ENCODE peak calls at places on chromosomes 3 and 15, in nine cellular contexts. I is hepatocyte; B is astrocyte; K is A673; L is SJSA1; Z is CD4-positive, CD25-positive, alpha-beta regulatory T cell; O is CD8-positive, alpha-beta T cell; C is PC-9; E is ascending aorta. Y is an unnamed sample.

GRCh38 chr3:147756478-147756877 is 347.3 kb downstream of the ZIC1 start:
- DNase-seq in C (no peak), B (no peak), O (no peak), Z (no peak), I (no peak), L (no peak), K (no peak), E (no peak), Y (no peak)

GRCh38 chr3:43063114-43063513 is 42.8 kb downstream of the POMGNT2 start:
- DNase-seq in K (no peak), B (no peak), L (no peak), C (no peak), O (no peak), Z (no peak), I (no peak), E (no peak), Y (no peak)

GRCh38 chr3:468172-468571 is 271.6 kb downstream of the CHL1 start:
- DNase-seq in O (no peak), Z (no peak), B (no peak), C (no peak), E (no peak), K (peak; percentile 44), L (no peak), I (peak; percentile 21), Y (no peak)

GRCh38 chr3:189324538-189325138 is 152.9 kb downstream of the TPRG1 start:
- DNase-seq in O (peak; percentile 66), L (peak; percentile 87), C (peak; percentile 100), I (peak; percentile 88), E (peak; percentile 65), Z (peak; percentile 98), K (peak; percentile 34), B (peak; percentile 94), Y (peak; percentile 94)

GRCh38 chr3:48716508-48716981 is 476 bp downstream of the IP6K2 start:
- DNase-seq in K (peak; percentile 1), C (no peak), Z (peak; percentile 56), O (peak; percentile 10), E (no peak), I (no peak), L (no peak), B (no peak), Y (peak; percentile 36)

GRCh38 chr3:183073839-183074615 is 25.3 kb downstream of the MCCC1 start:
- DNase-seq in O (no peak), B (no peak), C (no peak), E (no peak), I (no peak), L (peak; percentile 4), Z (no peak), K (no peak), Y (no peak)

GRCh38 chr3:123880998-123881561 is 3.1 kb downstream of the MYLK start:
- DNase-seq in L (peak; percentile 36), Z (no peak), E (no peak), C (no peak), I (peak; percentile 28), B (peak; percentile 42), K (peak; percentile 58), O (no peak), Y (no peak)

GRCh38 chr3:4953119-4953518 is 26.1 kb upstream of the BHLHE40 start:
- DNase-seq in B (peak; percentile 35), C (no peak), L (no peak), O (no peak), Z (no peak), E (no peak), I (no peak), K (no peak), Y (no peak)

GRCh38 chr3:112752092-112752512 is 94.6 kb downstream of the CD200R1L start:
- DNase-seq in L (no peak), Z (no peak), K (no peak), O (no peak), B (no peak), E (no peak), C (peak; percentile 89), I (peak; percentile 50), Y (no peak)

GRCh38 chr3:144098691-144099090 is 127.1 kb downstream of the DIPK2A start:
- DNase-seq in C (no peak), B (no peak), L (no peak), K (no peak), O (no peak), E (no peak), I (no peak), Z (no peak), Y (no peak)

GRCh38 chr3:66047321-66048050 is 8.8 kb upstream of the MAGI1 start:
- DNase-seq in I (no peak), E (peak; percentile 91), L (no peak), B (peak; percentile 83), O (no peak), Z (no peak), C (no peak), K (no peak), Y (no peak)

GRCh38 chr3:193559100-193559499 is 4.4 kb upstream of the ATP13A4 start:
- DNase-seq in I (no peak), B (no peak), Z (peak; percentile 3), O (no peak), K (no peak), C (no peak), L (no peak), E (no peak), Y (no peak)

GRCh38 chr3:31532587-31533168 is at the start of gene STT3B:
- DNase-seq in B (peak; percentile 63), Z (peak; percentile 93), C (peak; percentile 50), E (peak; percentile 87), I (peak; percentile 86), K (peak; percentile 87), O (peak; percentile 73), L (no peak), Y (peak; percentile 85)

GRCh38 chr15:101710806-101711205 is 13.5 kb downstream of the TARS3 start:
- DNase-seq in Z (no peak), I (no peak), B (peak; percentile 65), K (no peak), O (no peak), E (no peak), C (no peak), L (peak; percentile 65), Y (no peak)

DNA sequence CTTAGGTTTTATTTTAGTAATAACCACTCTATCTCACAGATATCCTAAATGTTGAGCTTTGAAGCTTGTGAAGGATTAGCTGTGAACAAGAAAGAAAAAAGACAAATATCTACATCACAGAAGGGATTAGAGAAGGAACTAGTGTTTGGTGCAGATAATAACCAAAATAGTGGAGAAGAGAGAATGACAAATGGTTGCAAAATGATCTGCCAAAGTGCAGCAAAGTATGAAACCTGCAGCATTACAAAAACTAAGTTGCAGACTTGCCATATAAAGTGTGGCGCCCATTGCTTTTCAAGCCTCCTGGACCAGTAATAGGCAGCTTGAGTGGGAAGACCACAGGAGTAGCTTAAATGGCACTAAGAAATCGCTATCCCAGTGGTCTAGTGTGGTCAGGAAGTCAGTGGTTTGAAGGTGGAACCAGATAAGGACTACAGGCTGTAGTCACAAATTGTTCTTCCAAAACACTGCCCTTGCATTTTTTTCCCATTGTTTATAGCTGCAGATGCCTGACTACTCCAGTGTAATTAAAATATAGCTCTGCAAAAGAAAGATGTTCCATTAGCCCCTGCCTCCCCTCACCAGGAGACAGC is 20.7 kb downstream of the TPM1 start:
- DNase-seq in L (peak; percentile 49), K (no peak), B (peak; percentile 59), Z (no peak), C (no peak), E (no peak), I (no peak), O (no peak), Y (no peak)
- H3K27ac ChIP-seq in L (no peak overlapping the region), K (no peak overlapping the region), B (no peak overlapping the region), Z (no peak overlapping the region), C (no peak overlapping the region), E (no peak overlapping the region), I (no peak overlapping the region), O (no peak overlapping the region), Y (no peak overlapping the region)

GRCh38 chr15:89396723-89397652 is 62.4 kb upstream of the POLG start:
- DNase-seq in Z (no peak), O (no peak), I (no peak), L (no peak), K (no peak), C (peak; percentile 21), E (no peak), B (no peak), Y (no peak)
- H3K4me3 ChIP-seq in Z (no peak overlapping the region), O (no peak overlapping the region), I (no peak overlapping the region), L (no peak overlapping the region), K (no peak overlapping the region), C (no peak overlapping the region), E (no peak overlapping the region), B (no peak overlapping the region), Y (no peak overlapping the region)

GRCh38 chr3:45145223-45145622 is 955 bp downstream of the CDCP1 start:
- DNase-seq in B (no peak), O (no peak), I (no peak), Z (no peak), L (no peak), K (no peak), C (no peak), E (no peak), Y (no peak)
- H3K27ac ChIP-seq in B (no peak overlapping the region), O (no peak overlapping the region), I (no peak overlapping the region), Z (no peak overlapping the region), L (no peak overlapping the region), K (no peak overlapping the region), C (peak overlapping the region; percentile 85), E (no peak overlapping the region), Y (no peak overlapping the region)

GRCh38 chr3:195908439-195909293 is at the start of gene TNK2:
- DNase-seq in Z (peak; percentile 66), I (peak; percentile 63), C (no peak), B (no peak), O (peak; percentile 33), K (no peak), L (no peak), E (no peak), Y (peak; percentile 32)

GRCh38 chr3:195909294-195909644 is 918 bp upstream of the TNK2 start:
- DNase-seq in K (peak; percentile 48), I (no peak), O (no peak), L (no peak), B (no peak), Z (no peak), E (no peak), C (no peak), Y (no peak)

GRCh38 chr3:195905970-195906864 is 2.1 kb downstream of the TNK2 start:
- DNase-seq in I (peak; percentile 9), E (no peak), B (peak; percentile 67), L (no peak), O (no peak), C (peak; percentile 63), K (no peak), Z (peak; percentile 29), Y (peak; percentile 21)

GRCh38 chr3:195907730-195908438 is 467 bp downstream of the TNK2 start:
- DNase-seq in B (no peak), I (peak; percentile 68), Z (peak; percentile 76), K (peak; percentile 86), L (no peak), E (no peak), C (peak; percentile 47), O (peak; percentile 40), Y (peak; percentile 56)

DNA sequence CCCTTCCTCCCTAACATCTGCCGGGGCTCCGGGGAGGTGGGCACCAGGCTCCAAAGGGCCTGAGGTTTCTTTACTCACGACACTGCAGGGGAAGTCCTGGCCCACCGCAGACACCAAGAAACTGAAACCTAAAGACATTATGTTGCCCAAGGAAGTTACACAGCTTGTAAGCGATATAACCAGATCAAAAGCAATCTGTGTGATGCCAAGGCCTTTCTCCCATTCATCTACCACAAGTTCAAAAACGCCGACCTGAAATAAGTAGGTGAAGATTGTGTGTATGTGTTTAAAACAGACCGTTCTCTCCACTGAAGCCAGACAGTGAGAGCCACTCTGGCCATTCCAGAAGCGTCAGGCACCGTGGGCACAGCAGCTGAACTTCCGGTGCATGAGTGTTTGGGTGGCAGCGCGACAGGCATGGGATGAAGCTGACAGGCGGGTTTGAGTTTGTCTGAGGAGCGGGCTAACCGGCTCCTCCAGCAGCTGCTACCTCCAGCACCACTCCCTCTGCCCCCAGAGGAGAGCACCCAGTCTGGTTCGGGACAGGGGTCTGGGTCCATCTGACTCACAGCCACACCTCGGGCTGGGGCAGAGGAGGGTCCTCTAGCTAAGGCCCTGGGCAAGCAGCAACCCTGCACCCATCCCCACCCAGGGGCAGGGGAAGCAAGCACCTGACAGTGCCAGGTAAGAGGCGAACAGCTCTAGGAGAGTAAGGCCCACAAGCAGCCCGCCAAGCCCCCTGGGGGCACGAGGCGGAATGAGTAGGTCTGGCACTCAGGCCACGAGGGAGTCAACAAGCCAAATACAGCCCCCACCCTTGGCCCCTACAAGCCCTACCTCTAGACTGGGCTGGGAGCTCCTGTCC is 1.3 kb downstream of the TNK2 start:
- DNase-seq in B (no peak), K (no peak), O (peak; percentile 50), E (peak; percentile 71), C (peak; percentile 70), L (no peak), Z (peak; percentile 87), I (no peak), Y (peak; percentile 92)
- H3K4me3 ChIP-seq in B (no peak overlapping the region), K (peak overlapping the region; percentile 62), O (peak overlapping the region; percentile 46), E (peak overlapping the region; percentile 76), C (peak overlapping the region; percentile 63), L (no peak overlapping the region), Z (peak overlapping the region; percentile 85), I (no peak overlapping the region), Y (peak overlapping the region; percentile 81)